ENCODE peak calls at places on chromosomes 1 and 21, in seven cellular contexts. J, E, P, I, S, U and W are unnamed samples.

GRCh38 chr1:226972931-226973330 is 32.8 kb downstream of the COQ8A start:
- ATAC-seq in S (no peak), U (no peak), J (peak), P (no peak), E (no peak), I (no peak), W (no peak)

GRCh38 chr1:101278845-101279244 is 42.0 kb downstream of the S1PR1 start:
- ATAC-seq in S (no peak), E (no peak), P (no peak), I (peak), U (peak), J (no peak), W (no peak)

GRCh38 chr21:15686506-15686905 is 43.3 kb upstream of the USP25 start:
- ATAC-seq in U (no peak), J (no peak), S (no peak), P (no peak), I (no peak), E (no peak), W (no peak)

GRCh38 chr1:159854101-159854692 is 8.3 kb downstream of the VSIG8 start:
- ATAC-seq in P (peak), U (peak), I (peak), S (no peak), E (peak), J (peak), W (peak)

GRCh38 chr21:45874716-45875415 is 106.7 kb upstream of the COL6A1 start:
- ATAC-seq in U (peak), P (peak), I (no peak), J (peak), E (peak), S (peak), W (peak)

GRCh38 chr1:157916895-157917294 is 75.3 kb upstream of the CD5L start:
- ATAC-seq in J (no peak), I (no peak), P (no peak), U (no peak), S (no peak), E (no peak), W (no peak)

GRCh38 chr1:64537942-64538341 is 68.0 kb downstream of the CACHD1 start:
- ATAC-seq in I (no peak), U (peak), S (no peak), J (no peak), P (no peak), E (no peak), W (no peak)

GRCh38 chr1:166858726-166859419 is 17.2 kb downstream of the TADA1 start:
- ATAC-seq in E (no peak), I (no peak), U (no peak), S (no peak), J (no peak), P (no peak), W (no peak)

GRCh38 chr1:55069280-55069679 is 29.9 kb downstream of the PCSK9 start:
- ATAC-seq in U (no peak), S (no peak), P (no peak), J (no peak), I (no peak), E (no peak), W (no peak)

GRCh38 chr1:162596514-162597170 is 35.1 kb downstream of the UAP1 start:
- ATAC-seq in U (no peak), E (no peak), S (no peak), P (no peak), I (no peak), J (no peak), W (no peak)

GRCh38 chr1:223628233-223628632 is 37.3 kb downstream of the CAPN8 start:
- ATAC-seq in J (peak), U (peak), S (peak), I (peak), P (peak), E (peak), W (peak)